ENCODE peak calls at places on chromosomes 4 and X, in six cellular contexts. One of them, this sample, is unnamed.

GRCh38 chr4:140103676-140104075 is 50.3 kb downstream of the MAML3 start:
- DNase-seq in A549: no peak
- DNase-seq in tibial nerve: no peak
- DNase-seq in Peyer's patch: no peak
- DNase-seq in prostate gland: no peak
- DNase-seq in K562: no peak
- DNase-seq in this sample: no peak

GRCh38 chrX:24184018-24184417 is 34.5 kb downstream of the ZFX start:
- DNase-seq in prostate gland: no peak
- DNase-seq in Peyer's patch: no peak
- DNase-seq in tibial nerve: no peak
- DNase-seq in A549: no peak
- DNase-seq in K562: no peak
- DNase-seq in this sample: no peak

GRCh38 chrX:133838761-133839676 is 146.4 kb downstream of the GPC3 start:
- DNase-seq in prostate gland: no peak
- DNase-seq in K562: peak
- DNase-seq in A549: peak
- DNase-seq in Peyer's patch: no peak
- DNase-seq in tibial nerve: no peak
- DNase-seq in this sample: no peak

GRCh38 chrX:30217465-30217864 is 2.1 kb downstream of the MAGEB2 start:
- DNase-seq in A549: no peak
- DNase-seq in prostate gland: no peak
- DNase-seq in Peyer's patch: no peak
- DNase-seq in K562: peak
- DNase-seq in tibial nerve: no peak
- DNase-seq in this sample: no peak

GRCh38 chrX:7372843-7373525 is 225.0 kb upstream of the PUDP start:
- DNase-seq in A549: no peak
- DNase-seq in tibial nerve: no peak
- DNase-seq in K562: no peak
- DNase-seq in prostate gland: no peak
- DNase-seq in Peyer's patch: no peak
- DNase-seq in this sample: no peak

GRCh38 chrX:110268875-110269274 is 49.0 kb downstream of the AMMECR1 start:
- DNase-seq in prostate gland: no peak
- DNase-seq in K562: peak
- DNase-seq in tibial nerve: no peak
- DNase-seq in A549: no peak
- DNase-seq in Peyer's patch: no peak
- DNase-seq in this sample: no peak

GRCh38 chr4:104352211-104352610 is 142.5 kb downstream of the CXXC4 start:
- DNase-seq in K562: no peak
- DNase-seq in tibial nerve: no peak
- DNase-seq in A549: no peak
- DNase-seq in Peyer's patch: no peak
- DNase-seq in prostate gland: no peak
- DNase-seq in this sample: no peak

GRCh38 chr4:55118397-55118796 is 7.0 kb downstream of the KDR start:
- DNase-seq in K562: no peak
- DNase-seq in Peyer's patch: no peak
- DNase-seq in A549: no peak
- DNase-seq in tibial nerve: no peak
- DNase-seq in prostate gland: no peak
- DNase-seq in this sample: no peak

GRCh38 chr4:74092957-74093356 is 6.0 kb downstream of the CXCL2 start:
- DNase-seq in prostate gland: no peak
- DNase-seq in K562: no peak
- DNase-seq in Peyer's patch: no peak
- DNase-seq in A549: no peak
- DNase-seq in tibial nerve: no peak
- DNase-seq in this sample: no peak

GRCh38 chrX:35919536-35920309 is at the start of gene CFAP47:
- DNase-seq in K562: peak
- DNase-seq in prostate gland: peak
- DNase-seq in Peyer's patch: peak
- DNase-seq in A549: peak
- DNase-seq in tibial nerve: no peak
- DNase-seq in this sample: no peak

GRCh38 chr4:128519163-128519810 is 231.7 kb upstream of the PGRMC2 start:
- DNase-seq in prostate gland: no peak
- DNase-seq in K562: no peak
- DNase-seq in A549: no peak
- DNase-seq in Peyer's patch: no peak
- DNase-seq in tibial nerve: no peak
- DNase-seq in this sample: peak

DNA sequence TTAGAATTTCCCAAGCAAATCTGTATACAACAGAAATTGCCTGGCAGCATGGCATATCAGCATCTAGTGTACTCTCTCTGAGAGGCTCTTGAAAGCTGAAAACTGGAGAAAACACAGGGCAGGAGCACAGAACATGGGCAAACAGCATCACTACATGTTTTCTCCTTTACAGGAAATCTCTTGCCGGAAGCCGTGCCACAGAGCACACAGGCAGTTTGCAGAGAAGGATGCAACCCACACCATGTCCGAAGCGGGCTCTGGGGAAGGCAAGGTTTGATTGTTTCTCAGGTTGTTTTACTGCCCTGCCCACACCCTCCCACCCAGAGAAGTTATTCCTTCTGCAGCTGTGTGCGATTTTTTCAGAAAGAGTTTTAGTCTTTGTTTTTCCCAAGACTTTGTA is 41.1 kb upstream of the FAM9C start:
- DNase-seq in A549: no peak
- DNase-seq in prostate gland: no peak
- DNase-seq in K562: no peak
- DNase-seq in Peyer's patch: no peak
- DNase-seq in tibial nerve: no peak
- DNase-seq in this sample: no peak
- TF ChIP-seq POLR2A in A549: no peak
- TF ChIP-seq POLR2A in prostate gland: no peak
- TF ChIP-seq POLR2A in K562: no peak
- TF ChIP-seq POLR2A in Peyer's patch: no peak
- TF ChIP-seq POLR2A in tibial nerve: no peak
- TF ChIP-seq POLR2A in this sample: no peak

GRCh38 chrX:119606508-119607389 is 525 bp upstream of the NKRF start:
- DNase-seq in tibial nerve: no peak
- DNase-seq in prostate gland: no peak
- DNase-seq in Peyer's patch: no peak
- DNase-seq in A549: no peak
- DNase-seq in K562: no peak
- DNase-seq in this sample: no peak

GRCh38 chrX:119602701-119603255 is 3.4 kb downstream of the NKRF start:
- DNase-seq in K562: no peak
- DNase-seq in tibial nerve: no peak
- DNase-seq in Peyer's patch: no peak
- DNase-seq in prostate gland: no peak
- DNase-seq in A549: no peak
- DNase-seq in this sample: no peak

GRCh38 chrX:119605398-119605738 is 856 bp downstream of the NKRF start:
- DNase-seq in Peyer's patch: no peak
- DNase-seq in A549: peak
- DNase-seq in K562: peak
- DNase-seq in tibial nerve: no peak
- DNase-seq in prostate gland: no peak
- DNase-seq in this sample: no peak

GRCh38 chrX:119604778-119605177 is 1.4 kb downstream of the NKRF start:
- DNase-seq in A549: no peak
- DNase-seq in prostate gland: no peak
- DNase-seq in tibial nerve: no peak
- DNase-seq in K562: peak
- DNase-seq in Peyer's patch: no peak
- DNase-seq in this sample: no peak

GRCh38 chrX:119605739-119606507 is at the start of gene NKRF:
- DNase-seq in K562: peak
- DNase-seq in prostate gland: peak
- DNase-seq in Peyer's patch: peak
- DNase-seq in tibial nerve: peak
- DNase-seq in A549: peak
- DNase-seq in this sample: peak
- TF ChIP-seq POLR2A in K562: peak
- TF ChIP-seq POLR2A in prostate gland: peak
- TF ChIP-seq POLR2A in Peyer's patch: peak
- TF ChIP-seq POLR2A in tibial nerve: peak
- TF ChIP-seq POLR2A in A549: peak
- TF ChIP-seq POLR2A in this sample: no peak

GRCh38 chrX:48540480-48540879 is 966 bp downstream of the TBC1D25 start:
- DNase-seq in prostate gland: no peak
- DNase-seq in tibial nerve: no peak
- DNase-seq in Peyer's patch: no peak
- DNase-seq in K562: no peak
- DNase-seq in A549: no peak
- DNase-seq in this sample: no peak

GRCh38 chrX:48541140-48541814 is 1.8 kb downstream of the TBC1D25 start:
- DNase-seq in prostate gland: no peak
- DNase-seq in Peyer's patch: no peak
- DNase-seq in tibial nerve: no peak
- DNase-seq in A549: no peak
- DNase-seq in K562: no peak
- DNase-seq in this sample: no peak

GRCh38 chrX:48540015-48540350 is 469 bp downstream of the TBC1D25 start:
- DNase-seq in prostate gland: peak
- DNase-seq in tibial nerve: peak
- DNase-seq in A549: peak
- DNase-seq in K562: no peak
- DNase-seq in Peyer's patch: no peak
- DNase-seq in this sample: no peak

GRCh38 chrX:48538641-48539344 is 721 bp upstream of the TBC1D25 start:
- DNase-seq in K562: no peak
- DNase-seq in Peyer's patch: no peak
- DNase-seq in prostate gland: no peak
- DNase-seq in tibial nerve: no peak
- DNase-seq in A549: no peak
- DNase-seq in this sample: no peak

DNA sequence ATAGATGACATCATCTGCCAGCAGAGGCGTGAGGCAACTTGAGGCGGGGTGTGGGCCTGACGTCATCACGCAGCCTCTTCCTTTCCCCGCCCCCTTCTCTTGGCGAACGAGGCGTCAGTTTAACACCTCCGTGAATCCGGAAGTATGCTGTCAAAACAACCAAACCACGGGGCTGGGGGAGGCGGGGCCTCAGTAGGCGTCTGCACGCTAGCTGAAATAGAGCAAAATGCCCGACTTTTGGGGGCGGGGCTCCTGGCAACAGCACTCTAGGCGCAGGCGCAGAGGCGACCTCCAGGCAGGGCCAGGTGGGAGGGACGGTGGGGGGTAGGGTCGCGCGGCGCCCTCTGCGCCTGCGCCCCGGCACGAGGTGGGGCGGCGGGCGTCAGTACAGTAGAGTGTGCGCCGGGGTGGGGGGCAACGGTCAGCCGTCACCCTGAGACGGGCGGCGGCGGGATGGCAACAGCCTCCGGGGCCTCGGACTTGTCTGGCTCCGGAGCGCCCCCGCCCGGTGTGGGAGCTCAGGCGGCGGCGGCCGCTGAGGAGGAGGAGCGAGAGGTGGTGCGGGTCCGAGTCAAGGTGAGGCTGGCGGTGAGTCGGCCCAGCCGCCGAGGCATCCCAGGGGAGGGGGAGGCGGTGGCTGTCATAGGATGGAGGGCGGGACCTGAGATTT is at the start of gene TBC1D25:
- DNase-seq in Peyer's patch: peak
- DNase-seq in A549: peak
- DNase-seq in prostate gland: peak
- DNase-seq in K562: peak
- DNase-seq in tibial nerve: peak
- DNase-seq in this sample: peak
- TF ChIP-seq POLR2A in Peyer's patch: no peak
- TF ChIP-seq POLR2A in A549: peak
- TF ChIP-seq POLR2A in prostate gland: peak
- TF ChIP-seq POLR2A in K562: peak
- TF ChIP-seq POLR2A in tibial nerve: peak
- TF ChIP-seq POLR2A in this sample: no peak

DNA sequence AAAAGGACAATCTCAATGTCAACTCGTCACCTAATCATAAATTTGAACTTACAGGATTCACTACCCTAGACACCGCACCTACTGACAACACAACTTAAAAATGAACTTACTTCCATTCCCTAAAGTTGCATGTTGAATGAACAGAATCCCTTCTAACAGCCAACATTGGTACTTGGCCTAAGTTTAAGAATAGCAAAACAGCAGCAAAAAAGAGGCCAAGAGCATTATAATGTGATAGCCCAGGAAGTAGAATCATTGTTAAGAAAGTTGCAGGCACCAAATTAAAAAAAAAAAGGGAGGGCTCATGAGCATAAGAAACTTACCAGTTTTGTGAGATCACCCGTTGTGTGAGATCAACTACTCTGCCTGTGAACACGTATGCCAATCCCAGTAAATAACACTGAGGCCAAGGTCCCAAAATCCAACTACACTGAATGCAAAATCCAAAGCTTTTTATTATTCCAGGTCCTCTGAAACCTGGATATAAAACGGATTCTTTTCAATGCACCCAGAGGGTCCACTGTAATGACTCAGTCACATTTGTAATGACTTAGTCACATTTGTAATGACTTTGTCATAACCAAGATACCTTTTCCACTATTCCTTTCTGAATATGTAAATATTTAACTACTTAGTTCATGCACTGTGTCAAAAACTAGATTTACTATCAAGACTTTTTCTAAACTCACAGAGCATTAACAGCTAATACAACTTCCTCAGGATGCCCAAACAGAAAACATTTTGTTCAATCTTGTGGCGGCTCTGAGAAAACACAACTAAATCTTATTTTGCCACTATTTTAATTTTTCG is 6.8 kb downstream of the HNRNPDL start:
- DNase-seq in Peyer's patch: no peak
- DNase-seq in prostate gland: no peak
- DNase-seq in tibial nerve: no peak
- DNase-seq in A549: no peak
- DNase-seq in K562: no peak
- DNase-seq in this sample: no peak
- TF ChIP-seq POLR2A in Peyer's patch: no peak
- TF ChIP-seq POLR2A in prostate gland: no peak
- TF ChIP-seq POLR2A in tibial nerve: no peak
- TF ChIP-seq POLR2A in A549: no peak
- TF ChIP-seq POLR2A in K562: peak
- TF ChIP-seq POLR2A in this sample: no peak

GRCh38 chrX:1452497-1453389 is at the start of gene ASMTL:
- DNase-seq in prostate gland: peak
- DNase-seq in Peyer's patch: peak
- DNase-seq in K562: peak
- DNase-seq in tibial nerve: peak
- DNase-seq in A549: peak
- DNase-seq in this sample: peak
- TF ChIP-seq POLR2A in prostate gland: peak
- TF ChIP-seq POLR2A in Peyer's patch: peak
- TF ChIP-seq POLR2A in K562: peak
- TF ChIP-seq POLR2A in tibial nerve: peak
- TF ChIP-seq POLR2A in A549: peak
- TF ChIP-seq POLR2A in this sample: no peak

GRCh38 chr4:187576751-187577150 is 418.8 kb upstream of the ZFP42 start:
- DNase-seq in K562: no peak
- DNase-seq in prostate gland: no peak
- DNase-seq in tibial nerve: no peak
- DNase-seq in Peyer's patch: no peak
- DNase-seq in A549: no peak
- DNase-seq in this sample: no peak
- TF ChIP-seq POLR2A in K562: no peak
- TF ChIP-seq POLR2A in prostate gland: no peak
- TF ChIP-seq POLR2A in tibial nerve: no peak
- TF ChIP-seq POLR2A in Peyer's patch: no peak
- TF ChIP-seq POLR2A in A549: no peak
- TF ChIP-seq POLR2A in this sample: no peak

This sample was measured in lower leg skin.